ENCODE peak calls at places on chromosomes 16 and 17, in four cellular contexts. T, Y, B and L are unnamed samples.

GRCh38 chr17:8332688-8333087 is 7.0 kb upstream of the ODF4 start:
- DNase-seq in T (no peak), Y (no peak), B (peak), L (no peak)

GRCh38 chr17:43517615-43518386 is 28.3 kb downstream of the ETV4 start:
- DNase-seq in T (no peak), Y (peak), B (no peak), L (no peak)

GRCh38 chr16:24508614-24509013 is 30.8 kb upstream of the RBBP6 start:
- DNase-seq in T (no peak), Y (no peak), B (no peak), L (no peak)

GRCh38 chr16:67150833-67151396 is at the start of gene B3GNT9:
- DNase-seq in T (no peak), Y (no peak), B (peak), L (no peak)

GRCh38 chr16:12499032-12499735 is 304.5 kb downstream of the CPPED1 start:
- DNase-seq in T (no peak), Y (no peak), B (no peak), L (no peak)

GRCh38 chr16:1325261-1325660 is 8.2 kb upstream of the BAIAP3 start:
- DNase-seq in T (no peak), Y (no peak), B (no peak), L (no peak)

GRCh38 chr17:68295086-68295485 is 3.8 kb downstream of the ARSG start:
- DNase-seq in T (no peak), Y (no peak), B (no peak), L (no peak)

GRCh38 chr16:66364117-66364958 is 2.2 kb upstream of the CDH5 start:
- DNase-seq in T (no peak), Y (no peak), B (no peak), L (peak)

GRCh38 chr17:64941045-64941444 is 21.8 kb upstream of the LRRC37A3 start:
- DNase-seq in T (no peak), Y (no peak), B (no peak), L (no peak)

GRCh38 chr16:12375341-12375740 is 398.8 kb downstream of the SNX29 start:
- DNase-seq in T (no peak), Y (no peak), B (no peak), L (no peak)

GRCh38 chr17:69607162-69607834 is 192.8 kb downstream of the MAP2K6 start:
- DNase-seq in T (peak), Y (peak), B (peak), L (peak)

GRCh38 chr16:23016372-23016771 is 132.9 kb downstream of the USP31 start:
- DNase-seq in T (no peak), Y (peak), B (no peak), L (no peak)

GRCh38 chr16:51509336-51509735 is 358.3 kb upstream of the SALL1 start:
- DNase-seq in T (no peak), Y (no peak), B (no peak), L (no peak)

GRCh38 chr17:47413872-47414271 is 90.1 kb downstream of the EFCAB13 start:
- DNase-seq in T (no peak), Y (no peak), B (no peak), L (no peak)

GRCh38 chr16:66515543-66516171 is 34.3 kb downstream of the TK2 start:
- DNase-seq in T (no peak), Y (no peak), B (no peak), L (no peak)

GRCh38 chr16:70746040-70746707 is 54.8 kb downstream of the VAC14 start:
- DNase-seq in T (peak), Y (no peak), B (peak), L (no peak)

GRCh38 chr17:52036416-52036815 is 122.1 kb downstream of the CA10 start:
- DNase-seq in T (no peak), Y (no peak), B (no peak), L (no peak)

GRCh38 chr16:53707671-53708070 is 3.7 kb downstream of the FTO start:
- DNase-seq in T (no peak), Y (no peak), B (no peak), L (no peak)

GRCh38 chr17:64741924-64742670 is 80.0 kb upstream of the SMURF2 start:
- DNase-seq in T (no peak), Y (no peak), B (no peak), L (no peak)

GRCh38 chr16:49776085-49776501 is 79.8 kb downstream of the ZNF423 start:
- DNase-seq in T (no peak), Y (no peak), B (peak), L (no peak)

GRCh38 chr17:49407981-49408501 is 6.6 kb downstream of the PHB1 start:
- DNase-seq in T (peak), Y (no peak), B (peak), L (peak)

GRCh38 chr17:76243826-76244679 is 3.8 kb upstream of the RNF157 start:
- DNase-seq in T (no peak), Y (no peak), B (no peak), L (no peak)

GRCh38 chr17:80826955-80827645 is 164.5 kb upstream of the CHMP6 start:
- DNase-seq in T (no peak), Y (no peak), B (peak), L (no peak)

GRCh38 chr16:72947379-72948237 is 100.3 kb downstream of the ZFHX3 start:
- DNase-seq in T (no peak), Y (no peak), B (peak), L (no peak)

GRCh38 chr17:39872700-39873099 is 4.7 kb downstream of the ZPBP2 start:
- DNase-seq in T (no peak), Y (no peak), B (no peak), L (no peak)

GRCh38 chr17:77424585-77425344 is 284.0 kb downstream of the SEC14L1 start:
- DNase-seq in T (no peak), Y (no peak), B (peak), L (no peak)

GRCh38 chr17:48137658-48138057 is 30.1 kb downstream of the SNX11 start:
- DNase-seq in T (no peak), Y (no peak), B (no peak), L (no peak)

GRCh38 chr17:79258843-79259242 is 184.2 kb downstream of the ENGASE start:
- DNase-seq in T (no peak), Y (no peak), B (peak), L (no peak)

GRCh38 chr17:82868715-82869131 is 28.9 kb upstream of the ZNF750 start:
- DNase-seq in T (no peak), Y (no peak), B (no peak), L (no peak)

GRCh38 chr16:83940630-83941378 is 12.2 kb upstream of the OSGIN1 start:
- DNase-seq in T (no peak), Y (no peak), B (no peak), L (no peak)

GRCh38 chr17:78346605-78347250 is 13.1 kb downstream of the SOCS3 start:
- DNase-seq in T (no peak), Y (no peak), B (no peak), L (no peak)

GRCh38 chr16:75293746-75294145 is 42.3 kb upstream of the BCAR1 start:
- DNase-seq in T (no peak), Y (no peak), B (no peak), L (no peak)

GRCh38 chr17:68398731-68399637 is 58.3 kb downstream of the WIPI1 start:
- DNase-seq in T (peak), Y (no peak), B (peak), L (peak)

GRCh38 chr17:63537991-63538692 is 12.1 kb upstream of the DCAF7 start:
- DNase-seq in T (no peak), Y (no peak), B (peak), L (no peak)

GRCh38 chr17:45293413-45294211 is 23.2 kb downstream of the MAP3K14 start:
- DNase-seq in T (peak), Y (no peak), B (no peak), L (no peak)

GRCh38 chr16:87600246-87600645 is 2.1 kb upstream of the JPH3 start:
- DNase-seq in T (no peak), Y (no peak), B (no peak), L (no peak)

DNA sequence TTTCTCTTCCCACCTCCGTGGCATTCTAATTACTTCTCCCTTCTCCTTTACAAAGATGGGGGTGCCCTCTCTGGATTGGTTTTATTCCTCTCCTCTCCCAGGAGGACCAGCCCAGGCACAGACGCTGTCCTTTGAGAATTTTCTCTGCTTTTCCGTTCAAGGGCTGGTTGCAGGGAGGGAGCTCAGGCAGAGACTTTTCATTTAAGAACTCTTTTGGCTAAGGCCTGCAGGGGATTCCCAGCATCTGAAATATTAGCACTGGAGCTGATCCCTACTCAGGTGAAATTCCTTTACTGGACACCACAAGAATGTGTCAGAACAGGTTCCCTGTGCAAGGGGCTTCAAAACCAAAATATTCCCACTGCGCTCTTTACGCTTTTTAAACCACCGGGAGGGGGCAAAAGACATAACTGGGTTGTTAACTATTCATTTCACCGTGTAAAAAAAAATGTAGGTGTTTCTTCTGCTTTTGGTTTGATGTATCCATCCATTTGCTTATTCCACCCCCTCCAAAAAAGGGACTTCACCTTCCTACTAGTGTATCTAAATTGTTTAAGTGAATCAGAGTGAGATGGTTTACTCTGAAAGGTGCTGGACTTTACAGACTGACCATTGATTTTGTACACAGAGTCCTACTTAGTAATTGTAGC is 1.4 kb downstream of the NFAT5 start:
- DNase-seq in T (no peak), Y (no peak), B (peak), L (peak)
- TF ChIP-seq JUND in T (peak), Y (no peak), B (no peak), L (no peak)

GRCh38 chr16:57601801-57602478 is 26.5 kb upstream of the ADGRG1 start:
- DNase-seq in T (no peak), Y (peak), B (no peak), L (no peak)
- TF ChIP-seq JUND in T (no peak), Y (peak), B (no peak), L (no peak)

GRCh38 chr17:58317421-58318064 is 11.1 kb downstream of the TSPOAP1 start:
- DNase-seq in T (peak), Y (peak), B (peak), L (peak)

GRCh38 chr17:58318065-58318481 is 10.5 kb downstream of the TSPOAP1 start:
- DNase-seq in T (no peak), Y (no peak), B (no peak), L (no peak)

GRCh38 chr17:58315281-58315711 is 13.3 kb downstream of the TSPOAP1 start:
- DNase-seq in T (no peak), Y (no peak), B (peak), L (no peak)

GRCh38 chr17:58315750-58316149 is 12.8 kb downstream of the TSPOAP1 start:
- DNase-seq in T (no peak), Y (no peak), B (no peak), L (no peak)

DNA sequence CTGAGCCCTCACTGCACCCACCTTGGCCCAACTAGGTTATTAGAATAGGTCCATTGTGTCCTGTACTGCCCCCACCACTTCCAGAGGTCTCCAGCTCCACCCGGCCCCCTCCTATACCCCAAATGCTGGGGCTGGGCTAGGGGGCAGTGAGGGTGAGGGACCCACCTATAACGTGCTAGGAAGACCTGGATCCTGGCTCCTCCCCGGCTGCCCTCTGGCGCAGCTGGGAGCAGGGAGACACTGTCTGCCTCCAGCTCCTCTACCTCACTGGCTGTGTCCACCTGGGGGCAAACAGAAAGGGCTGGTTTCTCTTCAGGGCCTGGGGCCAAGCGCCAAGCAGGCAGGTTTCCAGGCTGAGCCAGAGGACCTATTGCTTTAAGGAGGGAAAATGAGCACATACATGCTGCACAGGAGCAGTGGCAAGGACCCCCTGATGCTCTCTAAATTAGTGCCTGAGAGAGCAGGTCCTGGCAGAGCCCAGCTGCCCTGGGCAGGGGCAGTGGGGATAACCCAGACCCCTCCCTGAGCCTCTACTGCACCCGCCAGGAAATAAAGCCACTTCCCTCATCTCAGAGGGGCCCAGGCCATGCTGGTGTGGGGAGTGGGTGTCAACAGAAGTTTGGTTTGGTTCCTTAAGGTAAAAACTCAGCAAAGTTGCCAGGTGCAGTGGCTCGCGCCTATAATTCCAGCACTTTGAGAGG is 12.2 kb downstream of the TSPOAP1 start:
- DNase-seq in T (no peak), Y (no peak), B (peak), L (no peak)
- TF ChIP-seq JUND in T (no peak), Y (no peak), B (no peak), L (no peak)

GRCh38 chr16:85484337-85485295 is 128.5 kb upstream of the GSE1 start:
- DNase-seq in T (no peak), Y (no peak), B (no peak), L (no peak)

GRCh38 chr16:85485379-85485778 is 127.7 kb upstream of the GSE1 start:
- DNase-seq in T (no peak), Y (no peak), B (no peak), L (no peak)

GRCh38 chr16:85481738-85482137 is 131.4 kb upstream of the GSE1 start:
- DNase-seq in T (no peak), Y (no peak), B (no peak), L (no peak)

GRCh38 chr16:85481206-85481605 is 131.9 kb upstream of the GSE1 start:
- DNase-seq in T (no peak), Y (no peak), B (no peak), L (no peak)

GRCh38 chr16:85483424-85483823 is 129.7 kb upstream of the GSE1 start:
- DNase-seq in T (no peak), Y (no peak), B (no peak), L (no peak)
- TF ChIP-seq JUND in T (no peak), Y (no peak), B (no peak), L (no peak)

DNA sequence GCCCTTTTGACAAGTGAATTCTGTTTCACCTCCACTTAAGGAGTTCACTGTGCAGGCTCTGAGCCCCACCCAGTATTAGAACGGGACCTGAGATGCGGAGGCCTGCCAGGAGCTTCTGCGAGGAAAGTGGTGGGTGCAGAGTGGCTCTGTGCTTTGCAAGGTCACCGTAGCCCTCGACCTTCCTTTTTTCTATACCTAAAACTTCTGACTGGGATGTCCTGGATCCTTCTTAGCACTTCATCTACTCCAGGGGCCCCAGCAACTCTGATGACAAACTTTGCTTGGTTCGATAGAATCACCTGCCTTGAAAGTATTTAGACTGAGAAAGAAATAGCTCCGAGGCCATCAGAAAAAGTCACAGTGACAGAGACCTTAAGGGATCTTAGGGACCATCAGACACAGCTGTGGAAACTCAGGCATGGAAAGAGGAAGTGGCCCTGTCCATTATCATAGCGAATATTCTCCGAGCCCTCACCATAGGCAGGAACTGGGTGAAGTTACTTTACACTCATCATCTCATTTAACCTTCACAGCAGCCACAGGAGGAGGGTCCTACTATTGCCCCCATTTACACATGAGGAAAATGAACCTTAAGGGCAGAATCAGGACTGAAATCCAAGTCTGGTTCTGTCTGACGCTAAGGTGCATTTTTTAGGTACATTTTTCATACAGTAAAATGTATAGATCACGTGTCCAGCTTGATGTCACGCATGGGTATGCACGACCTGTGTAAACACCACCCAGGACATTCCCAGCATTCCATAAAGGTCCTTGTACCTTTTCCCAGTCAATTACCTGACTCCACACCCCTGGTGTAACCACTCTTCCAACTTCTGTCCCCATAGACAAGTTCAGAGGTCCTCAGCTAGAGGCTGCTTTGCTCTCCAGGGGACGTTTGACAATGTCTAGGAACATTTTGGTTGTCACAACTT is 690 bp upstream of the KRT13 start:
- DNase-seq in T (no peak), Y (no peak), B (no peak), L (peak)
- TF ChIP-seq JUND in T (no peak), Y (no peak), B (no peak), L (no peak)

DNA sequence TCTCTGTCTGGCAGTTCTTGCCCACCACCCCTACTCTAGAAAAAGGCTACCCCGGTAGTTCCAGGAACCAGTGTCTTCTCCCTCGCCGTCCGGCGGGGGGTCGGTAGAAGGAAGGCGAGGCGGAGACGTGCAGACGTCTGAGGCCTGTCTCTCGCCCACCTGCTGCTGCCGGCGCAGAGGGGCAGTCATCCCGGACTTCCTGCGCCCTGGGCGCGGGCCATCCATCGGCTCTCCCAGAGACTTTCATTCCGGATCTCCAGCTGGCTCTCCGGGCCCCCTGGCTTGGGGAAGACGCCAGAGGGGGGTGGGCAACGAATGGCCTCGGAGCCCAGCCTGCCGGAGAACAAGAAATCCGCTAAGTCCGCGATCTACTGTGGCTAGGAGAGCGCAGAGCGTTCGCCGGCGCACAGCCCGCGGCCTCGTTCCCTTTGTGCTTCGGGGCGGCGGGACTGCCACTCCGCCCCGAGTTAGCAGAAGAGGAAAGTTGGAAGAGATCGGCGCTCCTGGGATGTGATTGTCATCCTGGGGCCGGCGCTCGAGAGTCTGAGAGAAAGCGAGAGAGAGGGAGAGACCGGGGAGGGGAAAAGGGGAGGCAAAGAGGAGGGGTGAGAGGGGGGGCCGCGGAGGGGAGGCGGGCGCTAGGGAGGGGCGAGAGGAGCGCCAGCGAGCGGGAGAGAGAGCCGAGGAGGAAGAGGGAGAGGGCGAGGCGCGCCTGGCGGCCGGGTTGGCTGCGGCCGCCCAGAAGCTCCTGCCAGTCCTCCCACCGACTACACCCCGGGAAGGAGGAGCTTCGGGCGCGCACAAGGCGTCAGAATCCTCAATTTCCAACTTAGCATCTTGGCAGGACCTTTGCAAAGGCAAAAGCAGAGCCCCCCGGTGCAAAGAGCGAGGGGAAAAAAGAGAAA is at the start of gene IRX5:
- DNase-seq in T (peak), Y (no peak), B (peak), L (peak)
- TF ChIP-seq JUND in T (no peak), Y (no peak), B (no peak), L (no peak)

GRCh38 chr17:27523712-27524111 is 67.5 kb downstream of the KSR1 start:
- DNase-seq in T (peak), Y (no peak), B (no peak), L (no peak)
- TF ChIP-seq JUND in T (peak), Y (no peak), B (no peak), L (no peak)

DNA sequence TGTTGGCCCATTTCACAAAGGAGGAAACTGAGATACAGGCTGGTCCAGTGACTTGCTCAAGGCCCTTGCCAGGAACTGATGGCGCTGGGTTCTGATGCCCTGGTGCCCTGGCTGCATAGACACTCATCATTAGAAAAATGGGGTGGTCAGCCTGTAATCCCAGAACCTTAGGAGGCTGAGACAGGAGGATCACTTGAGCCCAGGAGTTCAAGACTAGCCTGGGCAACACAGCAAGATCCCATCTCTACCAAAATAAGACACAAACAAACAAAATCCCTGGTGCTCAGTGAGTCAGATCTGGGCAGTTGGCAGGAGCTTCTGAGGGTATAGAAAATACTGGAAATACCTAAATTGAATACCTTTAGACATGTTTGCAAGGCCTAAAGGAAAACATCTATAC is 41.1 kb upstream of the KIFC3 start:
- DNase-seq in T (no peak), Y (no peak), B (no peak), L (no peak)
- TF ChIP-seq JUND in T (no peak), Y (no peak), B (no peak), L (no peak)